ENCODE peak calls at places on chromosomes 11 and 22, in four cellular contexts. One of them, this sample, is unnamed.

GRCh38 chr22:19718255-19719054 is 4.2 kb downstream of the SEPTIN5 start:
- DNase-seq in mammary epithelial cell: no peak
- DNase-seq in cardiac fibroblast: no peak
- DNase-seq in IMR-90: no peak
- DNase-seq in this sample: no peak

GRCh38 chr11:37442576-37442975 is 844.5 kb upstream of the RAG2 start:
- DNase-seq in mammary epithelial cell: peak; percentile 9
- DNase-seq in cardiac fibroblast: no peak
- DNase-seq in IMR-90: peak; percentile 4
- DNase-seq in this sample: no peak

GRCh38 chr22:46849101-46849500 is 86.7 kb downstream of the TBC1D22A start:
- DNase-seq in mammary epithelial cell: no peak
- DNase-seq in cardiac fibroblast: no peak
- DNase-seq in IMR-90: no peak
- DNase-seq in this sample: no peak

GRCh38 chr22:43260346-43260745 is 73.4 kb upstream of the TTLL12 start:
- DNase-seq in mammary epithelial cell: no peak
- DNase-seq in cardiac fibroblast: no peak
- DNase-seq in IMR-90: no peak
- DNase-seq in this sample: no peak

GRCh38 chr11:129374993-129375721 is 491 bp upstream of the BARX2 start:
- DNase-seq in mammary epithelial cell: peak; percentile 37
- DNase-seq in cardiac fibroblast: peak; percentile 16
- DNase-seq in IMR-90: no peak
- DNase-seq in this sample: peak; percentile 3

GRCh38 chr11:120167659-120168058 is 29.7 kb upstream of the TRIM29 start:
- DNase-seq in mammary epithelial cell: no peak
- DNase-seq in cardiac fibroblast: no peak
- DNase-seq in IMR-90: no peak
- DNase-seq in this sample: no peak

GRCh38 chr11:102911758-102912481 is 37.1 kb upstream of the MMP12 start:
- DNase-seq in mammary epithelial cell: peak; percentile 54
- DNase-seq in cardiac fibroblast: no peak
- DNase-seq in IMR-90: no peak
- DNase-seq in this sample: no peak

GRCh38 chr11:34492806-34493414 is 20.7 kb downstream of the ELF5 start:
- DNase-seq in mammary epithelial cell: peak; percentile 47
- DNase-seq in cardiac fibroblast: peak; percentile 76
- DNase-seq in IMR-90: peak; percentile 51
- DNase-seq in this sample: peak; percentile 66

DNA sequence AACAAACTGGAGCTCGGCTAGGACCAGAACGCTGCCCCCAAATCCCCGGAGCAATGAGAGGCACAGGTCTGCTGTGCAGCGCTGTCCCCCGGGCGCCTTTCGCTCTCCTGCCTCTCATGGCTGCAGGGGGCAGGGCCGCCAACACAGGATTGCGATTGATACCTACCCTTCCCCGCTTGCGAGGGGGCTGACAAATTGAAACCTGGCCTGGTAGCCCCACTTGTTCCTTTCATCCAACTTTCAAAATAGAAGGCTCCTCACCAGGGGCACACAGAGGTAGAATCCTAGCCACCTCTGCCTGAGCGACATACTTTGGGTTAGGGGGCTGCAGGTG is 642 bp upstream of the CASTOR1 start:
- DNase-seq in mammary epithelial cell: no peak
- DNase-seq in cardiac fibroblast: no peak
- DNase-seq in IMR-90: no peak
- DNase-seq in this sample: no peak
- H3K4me3 ChIP-seq in mammary epithelial cell: peak overlapping the region; percentile 38
- H3K4me3 ChIP-seq in cardiac fibroblast: peak overlapping the region; percentile 21
- H3K4me3 ChIP-seq in IMR-90: peak overlapping the region; percentile 42
- H3K4me3 ChIP-seq in this sample: peak overlapping the region; percentile 54

GRCh38 chr11:10603721-10604297 is 35.3 kb upstream of the LYVE1 start:
- DNase-seq in mammary epithelial cell: no peak
- DNase-seq in cardiac fibroblast: no peak
- DNase-seq in IMR-90: no peak
- DNase-seq in this sample: no peak
- H3K4me3 ChIP-seq in mammary epithelial cell: no peak overlapping the region
- H3K4me3 ChIP-seq in cardiac fibroblast: no peak overlapping the region
- H3K4me3 ChIP-seq in IMR-90: no peak overlapping the region
- H3K4me3 ChIP-seq in this sample: no peak overlapping the region

GRCh38 chr22:36334838-36335603 is 52.7 kb downstream of the MYH9 start:
- DNase-seq in mammary epithelial cell: peak; percentile 76
- DNase-seq in cardiac fibroblast: peak; percentile 76
- DNase-seq in IMR-90: peak; percentile 84
- DNase-seq in this sample: peak; percentile 69

GRCh38 chr22:36332623-36333331 is 55.0 kb downstream of the MYH9 start:
- DNase-seq in mammary epithelial cell: peak; percentile 96
- DNase-seq in cardiac fibroblast: peak; percentile 95
- DNase-seq in IMR-90: peak; percentile 83
- DNase-seq in this sample: peak; percentile 69

GRCh38 chr22:36334081-36334831 is 53.5 kb downstream of the MYH9 start:
- DNase-seq in mammary epithelial cell: no peak
- DNase-seq in cardiac fibroblast: no peak
- DNase-seq in IMR-90: no peak
- DNase-seq in this sample: no peak

GRCh38 chr22:36331912-36332622 is 55.7 kb downstream of the MYH9 start:
- DNase-seq in mammary epithelial cell: no peak
- DNase-seq in cardiac fibroblast: peak; percentile 66
- DNase-seq in IMR-90: peak; percentile 49
- DNase-seq in this sample: no peak

DNA sequence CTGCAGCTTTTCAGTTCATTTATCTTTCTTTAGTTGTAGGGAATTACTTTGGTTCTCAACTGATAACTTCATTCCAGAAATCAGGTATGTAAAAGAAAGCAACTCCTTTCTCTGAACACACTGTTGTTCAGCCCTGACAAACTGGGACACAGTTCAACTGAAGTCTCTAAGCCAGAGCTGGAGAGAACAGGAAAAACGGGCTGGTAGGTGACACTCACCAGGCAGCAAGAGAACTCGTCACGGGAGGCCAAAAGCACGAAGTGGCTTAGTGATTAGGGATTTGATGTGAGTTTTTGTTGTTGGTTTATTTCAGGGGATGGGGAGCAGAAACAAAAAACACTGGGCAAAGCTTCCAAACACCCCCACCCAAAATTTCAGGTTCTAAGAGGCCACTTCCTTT is 54.1 kb downstream of the MYH9 start:
- DNase-seq in mammary epithelial cell: no peak
- DNase-seq in cardiac fibroblast: no peak
- DNase-seq in IMR-90: no peak
- DNase-seq in this sample: no peak
- H3K4me3 ChIP-seq in mammary epithelial cell: no peak overlapping the region
- H3K4me3 ChIP-seq in cardiac fibroblast: no peak overlapping the region
- H3K4me3 ChIP-seq in IMR-90: no peak overlapping the region
- H3K4me3 ChIP-seq in this sample: no peak overlapping the region

GRCh38 chr22:36862251-36863242 is 1.7 kb downstream of the NCF4 start:
- DNase-seq in mammary epithelial cell: no peak
- DNase-seq in cardiac fibroblast: no peak
- DNase-seq in IMR-90: no peak
- DNase-seq in this sample: no peak

GRCh38 chr22:36858966-36859365 is 1.8 kb upstream of the NCF4 start:
- DNase-seq in mammary epithelial cell: no peak
- DNase-seq in cardiac fibroblast: no peak
- DNase-seq in IMR-90: no peak
- DNase-seq in this sample: no peak

GRCh38 chr22:36860017-36860416 is 789 bp upstream of the NCF4 start:
- DNase-seq in mammary epithelial cell: peak; percentile 49
- DNase-seq in cardiac fibroblast: no peak
- DNase-seq in IMR-90: no peak
- DNase-seq in this sample: no peak

GRCh38 chr22:36860438-36860820 is 377 bp upstream of the NCF4 start:
- DNase-seq in mammary epithelial cell: no peak
- DNase-seq in cardiac fibroblast: no peak
- DNase-seq in IMR-90: no peak
- DNase-seq in this sample: no peak

DNA sequence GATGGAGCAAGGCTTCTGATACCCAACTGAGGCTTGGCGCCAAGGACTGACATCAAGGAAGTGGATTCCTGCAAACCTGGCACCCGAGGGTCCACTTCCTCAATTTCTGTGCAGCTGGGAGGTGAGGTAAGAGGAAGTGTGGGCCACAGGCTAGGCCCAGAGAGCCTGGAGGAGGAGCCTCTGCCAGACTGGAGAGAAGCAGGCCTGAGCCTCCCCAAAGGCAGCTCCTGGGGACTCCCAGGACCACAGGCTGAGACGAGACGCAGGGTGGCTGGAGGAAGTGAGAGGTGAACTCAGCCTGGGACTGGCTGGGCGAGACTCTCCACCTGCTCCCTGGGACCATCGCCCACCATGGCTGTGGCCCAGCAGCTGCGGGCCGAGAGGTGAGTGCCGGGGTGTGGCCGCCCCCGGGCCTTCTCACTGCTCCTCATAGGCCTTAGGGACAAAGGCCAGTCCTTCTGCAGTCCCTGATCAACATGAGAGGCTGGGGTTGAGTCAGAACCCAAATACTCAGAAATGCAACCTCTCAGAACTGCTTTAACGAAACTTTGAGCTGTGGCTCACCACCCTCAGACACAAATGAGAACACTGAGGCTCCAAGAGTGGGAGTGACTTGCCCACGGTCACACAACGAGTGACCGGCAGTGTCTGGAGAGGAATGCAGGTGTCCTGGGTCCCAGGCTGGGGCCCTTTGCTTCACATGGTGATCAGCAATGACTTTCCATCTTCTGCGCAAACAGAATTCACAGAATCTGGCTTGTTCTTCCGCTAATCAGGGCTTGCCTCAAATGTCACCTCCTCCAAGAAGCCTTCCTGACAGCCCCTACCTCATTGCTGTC is at the start of gene NCF4:
- DNase-seq in mammary epithelial cell: no peak
- DNase-seq in cardiac fibroblast: no peak
- DNase-seq in IMR-90: no peak
- DNase-seq in this sample: no peak
- H3K4me3 ChIP-seq in mammary epithelial cell: no peak within 1 kb of the TSS
- H3K4me3 ChIP-seq in cardiac fibroblast: no peak within 1 kb of the TSS
- H3K4me3 ChIP-seq in IMR-90: no peak within 1 kb of the TSS
- H3K4me3 ChIP-seq in this sample: no peak within 1 kb of the TSS

GRCh38 chr11:58292017-58292416 is 24.0 kb upstream of the OR10W1 start:
- DNase-seq in mammary epithelial cell: no peak
- DNase-seq in cardiac fibroblast: no peak
- DNase-seq in IMR-90: no peak
- DNase-seq in this sample: no peak
- H3K4me3 ChIP-seq in mammary epithelial cell: no peak overlapping the region
- H3K4me3 ChIP-seq in cardiac fibroblast: no peak overlapping the region
- H3K4me3 ChIP-seq in IMR-90: no peak overlapping the region
- H3K4me3 ChIP-seq in this sample: no peak overlapping the region